ENCODE peak calls at places on chromosomes 6 and 20, in four cellular contexts. Q is glutamatergic neuron, S is progenitor cell of endocrine pancreas, E is lung. W is an unnamed sample.

GRCh38 chr6:110053395-110054240 is 75.5 kb downstream of the GPR6 start:
- DNase-seq in Q (no peak), E (no peak), S (no peak), W (peak; percentile 36)

GRCh38 chr6:105810105-105810921 is 275.8 kb upstream of the PRDM1 start:
- DNase-seq in Q (no peak), S (no peak), E (peak; percentile 37), W (no peak)

GRCh38 chr20:53922901-53923314 is 147.5 kb downstream of the BCAS1 start:
- DNase-seq in S (no peak), E (no peak), Q (no peak), W (no peak)

GRCh38 chr6:138814179-138814834 is 18.4 kb downstream of the ECT2L start:
- DNase-seq in S (no peak), E (no peak), Q (no peak), W (no peak)

GRCh38 chr6:116055513-116055912 is 5.2 kb downstream of the FRK start:
- DNase-seq in S (no peak), Q (no peak), E (no peak), W (no peak)

GRCh38 chr6:52063584-52064400 is 23.6 kb downstream of the PKHD1 start:
- DNase-seq in S (no peak), E (peak; percentile 40), Q (peak; percentile 34), W (peak; percentile 68)

GRCh38 chr6:140062042-140063041 is 687.9 kb upstream of the CITED2 start:
- DNase-seq in E (peak; percentile 31), S (no peak), Q (no peak), W (no peak)

GRCh38 chr6:37052027-37052628 is 46.7 kb downstream of the FGD2 start:
- DNase-seq in Q (no peak), E (no peak), S (no peak), W (no peak)

GRCh38 chr6:43948527-43949450 is 178.5 kb downstream of the MRPL14 start:
- DNase-seq in E (no peak), S (no peak), Q (no peak), W (no peak)

GRCh38 chr6:35181933-35182612 is 31.7 kb upstream of the SCUBE3 start:
- DNase-seq in Q (no peak), E (peak; percentile 73), S (no peak), W (no peak)

GRCh38 chr20:23362392-23363256 is 642 bp downstream of the GZF1 start:
- DNase-seq in S (no peak), E (peak; percentile 68), Q (peak; percentile 69), W (peak; percentile 48)

GRCh38 chr6:64872633-64873032 is 834.4 kb downstream of the EYS start:
- DNase-seq in E (no peak), Q (no peak), S (no peak), W (no peak)

GRCh38 chr6:42217165-42217522 is 517 bp downstream of the MRPS10 start:
- DNase-seq in S (no peak), Q (no peak), E (no peak), W (no peak)

GRCh38 chr6:33320315-33321181 is 3.0 kb upstream of the ZBTB22 start:
- DNase-seq in Q (no peak), S (no peak), E (peak; percentile 39), W (no peak)

GRCh38 chr20:62945771-62946339 is 6.7 kb upstream of the SLC17A9 start:
- DNase-seq in E (no peak), S (no peak), Q (no peak), W (no peak)

GRCh38 chr20:57716202-57716601 is 6.4 kb upstream of the PMEPA1 start:
- DNase-seq in Q (no peak), E (no peak), S (no peak), W (no peak)

GRCh38 chr20:40897177-40897700 is 131.4 kb upstream of the TOP1 start:
- DNase-seq in Q (no peak), S (no peak), E (no peak), W (no peak)

GRCh38 chr6:156718647-156719394 is 58.4 kb upstream of the ARID1B start:
- DNase-seq in E (no peak), S (no peak), Q (no peak), W (no peak)

GRCh38 chr20:35463455-35464300 is 8.3 kb downstream of the CEP250 start:
- DNase-seq in S (peak; percentile 40), Q (peak; percentile 55), E (peak; percentile 48), W (peak; percentile 67)

GRCh38 chr6:104887350-104887749 is 27.6 kb upstream of the HACE1 start:
- DNase-seq in Q (no peak), S (peak; percentile 12), E (no peak), W (no peak)

GRCh38 chr20:44566018-44566417 is 16.4 kb upstream of the PKIG start:
- DNase-seq in S (no peak), E (no peak), Q (no peak), W (no peak)

GRCh38 chr20:63046841-63047240 is 40.1 kb upstream of the BHLHE23 start:
- DNase-seq in E (no peak), Q (peak; percentile 9), S (no peak), W (no peak)

GRCh38 chr6:35392111-35392702 is 49.8 kb downstream of the PPARD start:
- DNase-seq in S (no peak), Q (no peak), E (peak; percentile 86), W (no peak)

GRCh38 chr6:4451101-4451500 is 315.7 kb upstream of the ECI2 start:
- DNase-seq in S (no peak), E (no peak), Q (no peak), W (no peak)

GRCh38 chr6:105178110-105178509 is 1.7 kb downstream of the POPDC3 start:
- DNase-seq in Q (no peak), E (no peak), S (no peak), W (no peak)

GRCh38 chr20:53608456-53609413 is 15.1 kb upstream of the ZNF217 start:
- DNase-seq in E (no peak), S (no peak), Q (no peak), W (no peak)

GRCh38 chr6:108477034-108477433 is 83.7 kb upstream of the FOXO3 start:
- DNase-seq in S (no peak), Q (no peak), E (no peak), W (no peak)

GRCh38 chr20:64010711-64011237 is 25.2 kb upstream of the C20orf204 start:
- DNase-seq in E (no peak), Q (no peak), S (no peak), W (no peak)

DNA sequence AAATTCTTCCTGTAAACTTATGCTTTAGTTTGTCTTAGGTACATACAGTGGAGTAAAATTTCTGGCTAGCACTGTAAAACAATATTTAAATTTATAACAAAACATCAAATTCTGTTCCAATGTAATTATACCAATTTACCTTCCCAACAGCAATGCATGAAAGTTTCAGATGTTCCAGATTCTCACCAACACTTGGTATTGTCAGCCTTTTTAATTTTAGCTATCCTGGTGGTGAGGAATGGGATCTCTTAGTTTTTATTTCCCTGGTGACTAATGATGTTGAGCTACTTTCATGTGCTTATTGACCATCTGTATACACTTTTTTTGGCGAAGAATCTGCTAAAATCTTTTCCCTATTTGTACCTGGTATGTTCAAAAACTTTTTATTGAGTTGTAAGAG is 76.1 kb upstream of the PHACTR1 start:
- DNase-seq in E (no peak), S (no peak), Q (no peak), W (no peak)
- TF ChIP-seq CTCF in E (no peak), S (no peak), Q (no peak), W (no peak)

GRCh38 chr20:5205348-5206210 is 78.8 kb downstream of the CDS2 start:
- DNase-seq in E (peak; percentile 72), Q (peak; percentile 87), S (peak; percentile 60), W (peak; percentile 83)
- TF ChIP-seq CTCF in E (peak; percentile 75), Q (peak; percentile 86), S (peak; percentile 95), W (peak; percentile 77)

GRCh38 chr6:48109902-48110301 is 1.1 kb downstream of the PTCHD4 start:
- DNase-seq in S (no peak), Q (no peak), E (no peak), W (no peak)

GRCh38 chr6:48110436-48111142 is 408 bp downstream of the PTCHD4 start:
- DNase-seq in S (no peak), E (no peak), Q (no peak), W (no peak)

GRCh38 chr6:48111575-48111974 is 578 bp upstream of the PTCHD4 start:
- DNase-seq in Q (no peak), E (no peak), S (no peak), W (peak; percentile 36)

GRCh38 chr6:48113130-48113529 is 2.1 kb upstream of the PTCHD4 start:
- DNase-seq in S (no peak), Q (no peak), E (no peak), W (no peak)

GRCh38 chr6:48111143-48111506 is at the start of gene PTCHD4:
- DNase-seq in S (no peak), Q (no peak), E (no peak), W (peak; percentile 61)
- TF ChIP-seq CTCF in S (no peak), Q (no peak), E (no peak), W (no peak)

GRCh38 chr6:57313711-57314471 is 3.5 kb upstream of the PRIM2 start:
- DNase-seq in S (no peak), E (no peak), Q (no peak), W (no peak)
- TF ChIP-seq CTCF in S (no peak), E (no peak), Q (no peak), W (no peak)

GRCh38 chr20:951384-952169 is 35.4 kb upstream of the ANGPT4 start:
- DNase-seq in E (no peak), Q (peak; percentile 76), S (no peak), W (no peak)
- TF ChIP-seq CTCF in E (no peak), Q (no peak), S (no peak), W (no peak)